ENCODE peak calls at places on chromosomes 16 and 17, in four cellular contexts. E is epithelial cell of esophagus, N is fibroblast of the aortic adventitia, R is brain microvascular endothelial cell. D is an unnamed sample.

GRCh38 chr16:82263456-82264159 is 93.6 kb upstream of the MPHOSPH6 start:
- DNase-seq in N (peak), R (peak), E (peak), D (peak)

GRCh38 chr17:81558941-81559806 is 7.0 kb upstream of the FAAP100 start:
- DNase-seq in N (no peak), E (no peak), R (no peak), D (no peak)

GRCh38 chr16:29925805-29926674 is at the start of gene KCTD13:
- DNase-seq in E (peak), R (peak), N (peak), D (peak)

GRCh38 chr16:77430360-77430759 is 4.5 kb downstream of the ADAMTS18 start:
- DNase-seq in R (no peak), N (no peak), E (no peak), D (no peak)

GRCh38 chr17:8365143-8365542 is 11.4 kb downstream of the KRABD2 start:
- DNase-seq in E (peak), R (no peak), N (peak), D (peak)

GRCh38 chr16:85821441-85821901 is 22.0 kb downstream of the COX4I1 start:
- DNase-seq in N (peak), E (peak), R (peak), D (peak)

GRCh38 chr17:2705888-2706795 is 5.4 kb downstream of the CLUH start:
- DNase-seq in N (no peak), E (no peak), R (no peak), D (no peak)

GRCh38 chr16:80299416-80299815 is 241.4 kb upstream of the DYNLRB2 start:
- DNase-seq in E (no peak), N (peak), R (peak), D (peak)

GRCh38 chr16:75139498-75139897 is 8.8 kb upstream of the ZFP1 start:
- DNase-seq in R (no peak), E (no peak), N (no peak), D (no peak)

GRCh38 chr16:75138233-75138632 is 10.1 kb upstream of the ZFP1 start:
- DNase-seq in E (no peak), R (no peak), N (no peak), D (no peak)

DNA sequence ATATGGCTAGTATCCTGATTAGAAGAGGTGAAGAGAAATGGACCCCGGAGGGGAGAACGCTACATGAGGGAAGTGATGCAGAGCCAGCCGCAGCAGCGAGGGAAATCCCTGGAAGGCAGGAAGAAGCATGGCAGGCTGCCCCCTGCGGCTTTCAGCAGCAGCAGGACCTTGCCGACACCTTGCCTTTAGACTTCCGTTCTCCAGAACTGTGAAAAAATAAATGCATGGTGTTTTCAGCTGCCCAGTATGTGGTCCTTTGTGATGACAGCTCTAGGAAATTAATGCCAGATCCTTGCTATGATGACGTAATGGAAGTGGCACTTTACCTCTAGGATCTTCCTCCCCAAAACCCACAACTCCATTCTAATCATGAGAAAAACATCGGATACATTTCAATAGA is 9.7 kb upstream of the ZFP1 start:
- DNase-seq in N (no peak), R (peak), E (no peak), D (no peak)
- H3K4me3 ChIP-seq in N (no peak), R (no peak), E (no peak), D (no peak)

DNA sequence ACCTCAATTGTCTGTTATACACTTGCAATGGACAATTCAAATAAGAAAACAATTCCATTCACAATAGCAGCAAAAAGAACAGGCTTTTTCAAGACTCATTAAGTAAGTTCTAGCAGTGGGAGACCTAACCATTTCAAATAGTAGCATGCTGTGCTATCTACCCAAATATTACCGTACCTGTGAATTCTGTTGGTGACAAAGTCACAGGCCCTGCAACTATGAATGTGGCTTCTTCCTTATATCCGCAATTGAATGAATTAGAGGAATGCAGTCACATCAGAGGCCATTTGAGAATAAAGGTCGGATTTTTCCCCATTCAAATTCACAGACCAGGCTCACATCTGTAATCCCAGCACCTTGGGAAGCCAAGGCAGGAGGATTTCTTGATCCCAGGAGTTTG is 800 bp upstream of the NME4 start:
- DNase-seq in E (no peak), N (no peak), R (no peak), D (no peak)
- H3K4me3 ChIP-seq in E (no peak), N (peak), R (peak), D (no peak)

DNA sequence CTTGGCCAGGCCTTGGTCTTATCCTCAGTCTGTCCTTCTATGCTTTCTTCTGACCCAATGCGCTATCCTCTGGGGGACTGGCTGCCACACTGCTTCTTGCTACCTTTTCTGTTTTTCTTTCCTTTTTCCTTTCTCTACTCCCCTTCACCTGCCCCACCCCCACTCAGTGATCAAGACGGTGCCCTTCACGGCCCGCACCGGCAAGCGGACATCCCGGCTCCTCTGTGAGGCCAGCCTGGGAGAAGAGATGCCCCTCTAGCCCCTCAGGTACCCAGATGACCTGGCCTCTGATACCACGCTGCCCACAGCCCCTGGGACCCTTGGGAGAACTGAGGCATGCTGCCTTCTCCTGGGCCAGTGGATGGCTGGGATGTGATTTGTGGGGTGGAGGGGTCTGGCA is 15.6 kb downstream of the SPATA32 start:
- DNase-seq in N (no peak), E (no peak), R (no peak), D (no peak)
- H3K4me3 ChIP-seq in N (no peak), E (no peak), R (peak), D (peak)

GRCh38 chr16:3153077-3153368 is 18.2 kb downstream of the ZNF213 start:
- DNase-seq in E (no peak), N (no peak), R (no peak), D (no peak)
- H3K4me3 ChIP-seq in E (no peak), N (no peak), R (no peak), D (no peak)

DNA sequence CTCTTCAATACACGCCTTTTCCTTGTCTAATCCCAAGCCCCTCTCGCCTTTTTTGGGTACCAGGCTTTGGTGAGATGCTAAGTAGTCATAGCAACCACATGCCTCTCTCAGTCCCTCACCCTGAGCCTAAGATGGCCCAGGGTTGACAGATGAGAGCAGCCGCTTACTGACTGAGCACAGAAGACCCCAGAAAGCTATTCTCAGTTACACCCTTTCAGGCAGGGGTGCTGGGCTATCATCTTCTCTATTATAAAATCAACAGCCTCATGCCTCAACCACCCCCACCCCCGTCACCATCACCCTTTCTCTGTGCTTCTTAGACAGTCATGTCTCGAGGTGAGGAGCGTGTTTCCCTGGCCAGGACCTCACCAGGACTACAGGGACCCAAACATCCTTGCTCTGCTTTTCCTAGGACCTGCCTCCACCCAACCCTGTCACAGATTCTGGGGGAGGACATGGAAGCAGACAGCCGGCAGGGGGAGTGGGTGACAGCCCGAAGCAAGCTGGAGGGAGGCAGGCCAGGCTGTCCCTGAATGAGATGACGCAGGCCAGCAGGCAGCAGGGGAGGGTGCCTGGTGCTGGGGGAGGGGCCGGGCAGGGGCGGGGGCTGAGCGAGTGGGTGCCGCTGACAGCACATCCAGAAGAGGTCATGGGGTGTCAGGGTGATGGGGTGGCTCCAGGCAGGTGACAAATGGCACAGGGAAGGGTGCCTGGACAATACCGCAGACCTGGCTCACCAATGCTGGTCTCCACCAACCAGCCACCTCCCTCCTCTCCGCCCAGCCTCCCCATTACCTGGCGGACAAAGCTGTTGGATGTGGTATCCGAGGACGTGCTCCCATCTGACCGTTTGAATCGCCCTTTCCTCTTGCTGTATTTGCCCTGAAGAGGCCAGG is 3.1 kb downstream of the CACNB1 start:
- DNase-seq in N (peak), R (peak), E (no peak), D (peak)
- H3K4me3 ChIP-seq in N (peak), R (no peak), E (no peak), D (no peak)

GRCh38 chr16:67111951-67112444 is 2.3 kb downstream of the PHAF1 start:
- DNase-seq in R (no peak), N (no peak), E (no peak), D (no peak)
- H3K4me3 ChIP-seq in R (no peak), N (no peak), E (no peak), D (no peak)

D was measured in fibroblast of lung.